ENCODE peak calls at places on chromosomes 6 and 20, in nine cellular contexts. A is hepatocyte; J is astrocyte; K is fibroblast of lung; X is colonic mucosa; B is CD8-positive, alpha-beta T cell; Y is psoas muscle; Q is ovary; Z is dorsolateral prefrontal cortex. I is an unnamed sample.

GRCh38 chr20:44704551-44704971 is 10.6 kb upstream of the CCN5 start:
- DNase-seq in X (no peak), B (no peak), A (no peak), Q (no peak), Z (no peak), Y (peak; percentile 54), K (peak; percentile 83), J (peak; percentile 73), I (no peak)

GRCh38 chr6:70563540-70563939 is 3.2 kb upstream of the SDHAF4 start:
- DNase-seq in Q (no peak), J (no peak), Z (no peak), X (no peak), A (no peak), K (no peak), B (no peak), Y (no peak), I (no peak)

GRCh38 chr6:134429861-134430380 is 112.0 kb upstream of the SGK1 start:
- DNase-seq in K (no peak), X (no peak), A (no peak), J (no peak), Z (no peak), B (no peak), Q (no peak), Y (no peak), I (no peak)

GRCh38 chr20:47007826-47008655 is 113.4 kb downstream of the EYA2 start:
- DNase-seq in K (no peak), Z (no peak), X (no peak), J (no peak), Q (no peak), Y (no peak), B (no peak), A (no peak), I (no peak)

GRCh38 chr6:145887969-145888368 is 73.4 kb upstream of the FBXO30 start:
- DNase-seq in A (peak; percentile 24), Y (no peak), K (no peak), B (no peak), Z (no peak), X (no peak), J (no peak), Q (peak; percentile 16), I (no peak)

GRCh38 chr20:62355527-62356142 is 11.5 kb downstream of the LAMA5 start:
- DNase-seq in K (peak; percentile 52), J (no peak), Z (no peak), B (no peak), Y (peak; percentile 68), X (no peak), Q (peak; percentile 63), A (peak; percentile 75), I (peak; percentile 91)

GRCh38 chr6:24078200-24078599 is 47.8 kb upstream of the NRSN1 start:
- DNase-seq in X (no peak), Y (no peak), A (no peak), Z (peak; percentile 47), K (peak; percentile 64), B (no peak), Q (no peak), J (peak; percentile 54), I (no peak)

GRCh38 chr20:33933469-33933909 is 60.2 kb upstream of the RALY start:
- DNase-seq in Z (peak; percentile 68), K (no peak), Q (peak; percentile 24), B (peak; percentile 63), A (peak; percentile 53), Y (peak; percentile 75), X (peak; percentile 66), J (peak; percentile 16), I (peak; percentile 71)

GRCh38 chr6:142444388-142444787 is 142.6 kb downstream of the ADGRG6 start:
- DNase-seq in X (no peak), B (no peak), K (peak; percentile 16), J (peak; percentile 6), A (no peak), Y (no peak), Q (no peak), Z (no peak), I (no peak)

GRCh38 chr20:35823147-35823546 is 51.3 kb downstream of the PHF20 start:
- DNase-seq in A (no peak), X (no peak), Y (no peak), Q (no peak), K (peak; percentile 67), J (peak; percentile 65), Z (no peak), B (no peak), I (no peak)

GRCh38 chr6:170199716-170200115 is 91.2 kb downstream of the DLL1 start:
- DNase-seq in Z (no peak), X (peak; percentile 11), Y (no peak), J (no peak), K (no peak), Q (no peak), B (no peak), A (no peak), I (no peak)

GRCh38 chr6:10901751-10902150 is 14.9 kb downstream of the SYCP2L start:
- DNase-seq in Q (no peak), K (no peak), X (no peak), B (no peak), J (no peak), Z (no peak), A (no peak), Y (no peak), I (no peak)

GRCh38 chr20:34549291-34549928 is 9.1 kb upstream of the MAP1LC3A start:
- DNase-seq in Y (no peak), Q (no peak), B (no peak), A (peak; percentile 62), K (peak; percentile 16), Z (no peak), X (peak; percentile 70), J (no peak), I (no peak)

GRCh38 chr20:61438285-61438684 is 186.2 kb downstream of the CDH4 start:
- DNase-seq in Y (no peak), K (no peak), Z (no peak), B (no peak), A (no peak), Q (no peak), X (no peak), J (no peak), I (no peak)

GRCh38 chr6:37058084-37058586 is 52.7 kb downstream of the FGD2 start:
- DNase-seq in Z (no peak), Q (no peak), A (no peak), X (no peak), Y (peak; percentile 75), B (no peak), J (peak; percentile 19), K (peak; percentile 40), I (no peak)

GRCh38 chr20:23160536-23161243 is 74.6 kb upstream of the CD93 start:
- DNase-seq in J (peak; percentile 23), X (peak; percentile 17), Z (no peak), Q (no peak), A (no peak), K (peak; percentile 48), B (no peak), Y (no peak), I (no peak)

GRCh38 chr6:52507557-52508260 is 69.2 kb downstream of the TRAM2 start:
- DNase-seq in Y (no peak), X (no peak), K (peak; percentile 76), J (peak; percentile 72), Q (no peak), B (no peak), A (no peak), Z (no peak), I (no peak)

GRCh38 chr20:47355489-47356219 is 845 bp downstream of the ZMYND8 start:
- DNase-seq in B (peak; percentile 57), Y (no peak), J (no peak), Q (no peak), A (no peak), Z (peak; percentile 70), X (peak; percentile 33), K (peak; percentile 20), I (no peak)

GRCh38 chr6:84052204-84052882 is 18.8 kb downstream of the MRAP2 start:
- DNase-seq in X (no peak), Y (peak; percentile 77), Q (peak; percentile 61), A (peak; percentile 53), K (peak; percentile 67), Z (peak; percentile 91), J (peak; percentile 50), B (no peak), I (peak; percentile 95)

GRCh38 chr6:113290684-113291083 is 566.5 kb upstream of the MARCKS start:
- DNase-seq in K (no peak), Y (no peak), B (no peak), X (no peak), Z (no peak), Q (no peak), A (no peak), J (peak; percentile 8), I (no peak)

GRCh38 chr6:33640361-33640760 is 19.2 kb downstream of the ITPR3 start:
- DNase-seq in B (no peak), Z (no peak), A (no peak), Y (no peak), K (no peak), Q (no peak), X (no peak), J (no peak), I (no peak)
- H3K27ac ChIP-seq in B (no peak overlapping the region), Z (no peak overlapping the region), A (no peak overlapping the region), Y (no peak overlapping the region), K (no peak overlapping the region), Q (no peak overlapping the region), X (no peak overlapping the region), J (no peak overlapping the region), I (no peak overlapping the region)

DNA sequence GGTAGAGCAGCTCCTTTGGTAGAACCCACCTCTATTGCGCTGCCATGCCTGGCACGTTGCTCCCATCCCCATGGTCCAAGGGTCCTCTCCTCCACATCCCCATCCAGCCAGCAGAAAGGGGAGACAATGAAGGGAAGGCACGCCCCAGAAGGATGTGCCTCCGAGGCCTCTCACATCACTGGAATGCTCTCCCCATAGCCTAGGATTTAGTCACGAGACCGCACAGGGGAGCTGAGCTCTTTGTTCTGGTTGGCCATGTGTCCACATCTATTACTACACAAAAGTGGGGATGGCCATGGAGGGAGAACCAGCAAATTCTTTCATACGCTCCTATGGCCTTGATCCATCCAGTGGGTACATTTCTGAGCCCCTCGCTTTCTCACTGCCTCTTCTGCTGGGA is 60.5 kb upstream of the SALL4 start:
- DNase-seq in Y (no peak), Z (no peak), J (peak; percentile 54), B (no peak), K (peak; percentile 66), Q (no peak), X (no peak), A (no peak), I (no peak)
- TF ChIP-seq CTCF in Y (no peak), Z (no peak), J (no peak), B (no peak), K (no peak), Q (no peak), X (no peak), A (no peak), I (no peak)

GRCh38 chr6:56652231-56652630 is 9.5 kb upstream of the DST start:
- DNase-seq in K (peak; percentile 83), J (peak; percentile 81), X (no peak), Y (no peak), Z (no peak), A (no peak), B (no peak), Q (no peak), I (no peak)
- H3K27ac ChIP-seq in K (no peak overlapping the region), J (peak overlapping the region; percentile 77), X (peak overlapping the region; percentile 60), Y (peak overlapping the region; percentile 52), Z (peak overlapping the region; percentile 88), A (peak overlapping the region; percentile 20), B (no peak overlapping the region), Q (no peak overlapping the region), I (no peak overlapping the region)

DNA sequence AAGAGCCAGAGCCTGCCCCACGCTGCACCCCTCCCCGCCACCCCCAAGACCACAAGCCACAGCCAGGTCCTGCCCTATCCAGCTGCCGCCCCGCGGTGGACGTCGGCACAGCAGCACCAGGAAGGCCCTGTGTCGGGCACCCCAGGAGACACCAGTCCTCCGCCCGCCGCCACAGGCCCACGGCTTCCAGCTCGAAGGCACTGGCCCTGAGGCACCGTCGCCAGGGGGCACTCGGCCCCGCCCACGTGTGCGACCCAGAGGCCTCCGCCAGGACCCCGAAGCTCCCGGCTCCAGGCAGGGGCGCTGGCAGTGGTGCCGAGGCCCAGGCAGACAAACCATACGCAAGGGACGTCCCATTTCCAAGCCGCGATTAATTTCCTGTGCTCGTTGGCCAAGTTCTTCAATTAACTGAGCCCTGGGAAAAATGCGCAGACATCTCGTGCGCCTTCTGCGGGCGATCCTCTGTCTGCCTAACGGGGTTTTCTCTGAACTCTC is 19.4 kb downstream of the KCNQ2 start:
- DNase-seq in X (no peak), Z (no peak), A (no peak), Q (no peak), Y (no peak), J (no peak), B (peak; percentile 52), K (no peak), I (no peak)
- TF ChIP-seq CTCF in X (no peak), Z (peak; percentile 30), A (no peak), Q (no peak), Y (peak; percentile 16), J (no peak), B (no peak), K (no peak), I (no peak)

I was measured in kidney.